ENCODE peak calls at places on chromosomes 13 and 19, in ten cellular contexts. Z, R, B, N, I, A, V, P, O and Q are unnamed samples.

GRCh38 chr13:43472980-43473379 is 313.8 kb downstream of the ENOX1 start:
- DNase-seq in Z (no peak), R (no peak), B (no peak), N (no peak), I (no peak), A (no peak), V (no peak), P (no peak), O (no peak), Q (no peak)

GRCh38 chr13:86020350-86021002 is 221.3 kb upstream of the SLITRK6 start:
- DNase-seq in Z (no peak), R (no peak), B (no peak), N (peak; percentile 61), I (no peak), A (no peak), V (no peak), P (peak; percentile 68), O (peak; percentile 73), Q (no peak)

GRCh38 chr19:10115392-10116084 is 4.0 kb downstream of the P2RY11 start:
- DNase-seq in Z (no peak), R (no peak), B (no peak), N (no peak), I (no peak), A (no peak), V (no peak), P (no peak), O (peak; percentile 27), Q (no peak)

GRCh38 chr19:35449347-35450043 is 1.4 kb downstream of the FFAR2 start:
- DNase-seq in Z (no peak), R (no peak), B (no peak), N (peak; percentile 35), I (no peak), A (no peak), V (no peak), P (no peak), O (peak; percentile 18), Q (no peak)

GRCh38 chr19:7927605-7928333 is 1.8 kb upstream of the CTXN1 start:
- DNase-seq in Z (no peak), R (no peak), B (no peak), N (no peak), I (no peak), A (no peak), V (no peak), P (no peak), O (no peak), Q (no peak)

GRCh38 chr13:29753593-29754485 is 96.6 kb downstream of the UBL3 start:
- DNase-seq in Z (no peak), R (no peak), B (peak; percentile 40), N (no peak), I (no peak), A (no peak), V (peak; percentile 49), P (no peak), O (no peak), Q (no peak)

GRCh38 chr19:9793051-9793591 is 24.6 kb upstream of the ZNF846 start:
- DNase-seq in Z (peak; percentile 29), R (peak; percentile 59), B (no peak), N (no peak), I (no peak), A (peak; percentile 38), V (peak; percentile 36), P (no peak), O (no peak), Q (no peak)

GRCh38 chr13:75760182-75760981 is 124.3 kb downstream of the LMO7 start:
- DNase-seq in Z (no peak), R (no peak), B (no peak), N (peak; percentile 78), I (peak; percentile 92), A (peak; percentile 11), V (no peak), P (peak; percentile 66), O (peak; percentile 81), Q (no peak)

GRCh38 chr13:56558698-56559320 is 581.9 kb upstream of the PRR20A start:
- DNase-seq in Z (no peak), R (no peak), B (no peak), N (no peak), I (no peak), A (no peak), V (no peak), P (no peak), O (no peak), Q (no peak)

GRCh38 chr13:39892731-39893293 is 237.3 kb downstream of the COG6 start:
- DNase-seq in Z (no peak), R (no peak), B (no peak), N (no peak), I (no peak), A (no peak), V (peak; percentile 54), P (no peak), O (no peak), Q (no peak)

GRCh38 chr19:2727640-2727944 is 6.4 kb upstream of the DIRAS1 start:
- DNase-seq in Z (no peak), R (no peak), B (no peak), N (no peak), I (no peak), A (no peak), V (peak; percentile 12), P (no peak), O (peak; percentile 33), Q (no peak)

GRCh38 chr13:59877933-59878332 is 285.8 kb downstream of the DIAPH3 start:
- DNase-seq in Z (no peak), R (no peak), B (peak; percentile 3), N (no peak), I (no peak), A (no peak), V (peak; percentile 82), P (no peak), O (peak; percentile 45), Q (no peak)